ENCODE peak calls at places on chromosomes 4 and X, in eight cellular contexts. One of them, this sample, is unnamed.

GRCh38 chr4:19301527-19301926 is 950.2 kb upstream of the SLIT2 start:
- DNase-seq in uterus: no peak
- DNase-seq in activated B cell treated with CpG ODN at 0.5 μM for 24 hours: no peak
- DNase-seq in BJ: no peak
- DNase-seq in WTC11: no peak
- DNase-seq in heart left ventricle: no peak
- DNase-seq in osteoblast: no peak
- DNase-seq in cardiac muscle cell: no peak
- DNase-seq in this sample: no peak

GRCh38 chrX:23008431-23009099 is 8.8 kb downstream of the DDX53 start:
- DNase-seq in cardiac muscle cell: peak; percentile 58
- DNase-seq in WTC11: no peak
- DNase-seq in heart left ventricle: no peak
- DNase-seq in uterus: no peak
- DNase-seq in osteoblast: no peak
- DNase-seq in activated B cell treated with CpG ODN at 0.5 μM for 24 hours: no peak
- DNase-seq in BJ: no peak
- DNase-seq in this sample: no peak

GRCh38 chr4:113757486-113757885 is 4.1 kb downstream of the CAMK2D start:
- DNase-seq in cardiac muscle cell: no peak
- DNase-seq in heart left ventricle: no peak
- DNase-seq in activated B cell treated with CpG ODN at 0.5 μM for 24 hours: no peak
- DNase-seq in osteoblast: no peak
- DNase-seq in BJ: no peak
- DNase-seq in WTC11: no peak
- DNase-seq in uterus: no peak
- DNase-seq in this sample: no peak

GRCh38 chr4:126719803-126720202 is 913.0 kb upstream of the INTU start:
- DNase-seq in osteoblast: no peak
- DNase-seq in uterus: no peak
- DNase-seq in cardiac muscle cell: no peak
- DNase-seq in activated B cell treated with CpG ODN at 0.5 μM for 24 hours: no peak
- DNase-seq in WTC11: no peak
- DNase-seq in BJ: no peak
- DNase-seq in heart left ventricle: no peak
- DNase-seq in this sample: no peak

GRCh38 chr4:185847352-185848078 is 35.5 kb upstream of the SORBS2 start:
- DNase-seq in uterus: no peak
- DNase-seq in heart left ventricle: peak; percentile 68
- DNase-seq in cardiac muscle cell: peak; percentile 72
- DNase-seq in activated B cell treated with CpG ODN at 0.5 μM for 24 hours: no peak
- DNase-seq in BJ: peak; percentile 47
- DNase-seq in osteoblast: peak; percentile 47
- DNase-seq in WTC11: no peak
- DNase-seq in this sample: no peak

GRCh38 chr4:74969507-74970474 is 36.9 kb downstream of the PARM1 start:
- DNase-seq in uterus: peak; percentile 26
- DNase-seq in BJ: no peak
- DNase-seq in osteoblast: no peak
- DNase-seq in heart left ventricle: peak; percentile 61
- DNase-seq in WTC11: peak; percentile 35
- DNase-seq in activated B cell treated with CpG ODN at 0.5 μM for 24 hours: no peak
- DNase-seq in cardiac muscle cell: peak; percentile 90
- DNase-seq in this sample: peak; percentile 50

GRCh38 chr4:42786350-42787070 is 106.0 kb upstream of the GRXCR1 start:
- DNase-seq in activated B cell treated with CpG ODN at 0.5 μM for 24 hours: no peak
- DNase-seq in BJ: no peak
- DNase-seq in osteoblast: peak; percentile 9
- DNase-seq in WTC11: peak; percentile 57
- DNase-seq in uterus: no peak
- DNase-seq in cardiac muscle cell: peak; percentile 8
- DNase-seq in heart left ventricle: no peak
- DNase-seq in this sample: no peak

GRCh38 chrX:115047715-115048114 is 30.3 kb upstream of the IL13RA2 start:
- DNase-seq in heart left ventricle: no peak
- DNase-seq in cardiac muscle cell: no peak
- DNase-seq in WTC11: no peak
- DNase-seq in activated B cell treated with CpG ODN at 0.5 μM for 24 hours: no peak
- DNase-seq in BJ: no peak
- DNase-seq in osteoblast: no peak
- DNase-seq in uterus: no peak
- DNase-seq in this sample: no peak

GRCh38 chrX:72306085-72306801 is 529 bp upstream of the CITED1 start:
- DNase-seq in activated B cell treated with CpG ODN at 0.5 μM for 24 hours: peak; percentile 19
- DNase-seq in uterus: no peak
- DNase-seq in osteoblast: peak; percentile 78
- DNase-seq in BJ: no peak
- DNase-seq in cardiac muscle cell: peak; percentile 26
- DNase-seq in heart left ventricle: no peak
- DNase-seq in WTC11: peak; percentile 16
- DNase-seq in this sample: peak; percentile 26

GRCh38 chr4:25859429-25860148 is 3.2 kb downstream of the SEL1L3 start:
- DNase-seq in cardiac muscle cell: no peak
- DNase-seq in osteoblast: no peak
- DNase-seq in BJ: no peak
- DNase-seq in WTC11: no peak
- DNase-seq in uterus: no peak
- DNase-seq in heart left ventricle: no peak
- DNase-seq in activated B cell treated with CpG ODN at 0.5 μM for 24 hours: no peak
- DNase-seq in this sample: no peak

GRCh38 chrX:12378706-12379105 is 240.4 kb downstream of the FRMPD4 start:
- DNase-seq in activated B cell treated with CpG ODN at 0.5 μM for 24 hours: no peak
- DNase-seq in osteoblast: no peak
- DNase-seq in heart left ventricle: no peak
- DNase-seq in WTC11: no peak
- DNase-seq in cardiac muscle cell: no peak
- DNase-seq in uterus: no peak
- DNase-seq in BJ: no peak
- DNase-seq in this sample: no peak

GRCh38 chrX:12894074-12894691 is 12.2 kb upstream of the TLR8 start:
- DNase-seq in uterus: peak; percentile 16
- DNase-seq in BJ: no peak
- DNase-seq in osteoblast: no peak
- DNase-seq in WTC11: peak; percentile 28
- DNase-seq in cardiac muscle cell: peak; percentile 28
- DNase-seq in activated B cell treated with CpG ODN at 0.5 μM for 24 hours: peak; percentile 21
- DNase-seq in heart left ventricle: no peak
- DNase-seq in this sample: no peak

GRCh38 chrX:132853040-132853439 is 105.4 kb downstream of the HS6ST2 start:
- DNase-seq in cardiac muscle cell: no peak
- DNase-seq in activated B cell treated with CpG ODN at 0.5 μM for 24 hours: no peak
- DNase-seq in uterus: no peak
- DNase-seq in BJ: no peak
- DNase-seq in WTC11: no peak
- DNase-seq in osteoblast: no peak
- DNase-seq in heart left ventricle: no peak
- DNase-seq in this sample: no peak

GRCh38 chr4:121316091-121316490 is 64.7 kb downstream of the QRFPR start:
- DNase-seq in activated B cell treated with CpG ODN at 0.5 μM for 24 hours: no peak
- DNase-seq in uterus: no peak
- DNase-seq in WTC11: no peak
- DNase-seq in heart left ventricle: no peak
- DNase-seq in BJ: no peak
- DNase-seq in cardiac muscle cell: no peak
- DNase-seq in osteoblast: no peak
- DNase-seq in this sample: no peak

GRCh38 chr4:151887816-151888180 is 127.0 kb upstream of the GATB start:
- DNase-seq in osteoblast: no peak
- DNase-seq in WTC11: no peak
- DNase-seq in cardiac muscle cell: no peak
- DNase-seq in heart left ventricle: no peak
- DNase-seq in uterus: no peak
- DNase-seq in activated B cell treated with CpG ODN at 0.5 μM for 24 hours: no peak
- DNase-seq in BJ: no peak
- DNase-seq in this sample: no peak

GRCh38 chr4:53119685-53120084 is 246.2 kb downstream of the SCFD2 start:
- DNase-seq in cardiac muscle cell: peak; percentile 65
- DNase-seq in uterus: peak; percentile 39
- DNase-seq in BJ: no peak
- DNase-seq in activated B cell treated with CpG ODN at 0.5 μM for 24 hours: no peak
- DNase-seq in WTC11: peak; percentile 33
- DNase-seq in osteoblast: peak; percentile 44
- DNase-seq in heart left ventricle: no peak
- DNase-seq in this sample: peak; percentile 19

GRCh38 chr4:102730968-102731533 is 29.7 kb downstream of the MANBA start:
- DNase-seq in osteoblast: no peak
- DNase-seq in BJ: no peak
- DNase-seq in uterus: no peak
- DNase-seq in WTC11: peak; percentile 51
- DNase-seq in heart left ventricle: no peak
- DNase-seq in activated B cell treated with CpG ODN at 0.5 μM for 24 hours: no peak
- DNase-seq in cardiac muscle cell: no peak
- DNase-seq in this sample: no peak

GRCh38 chrX:137043736-137044135 is 9.9 kb upstream of the GPR101 start:
- DNase-seq in uterus: no peak
- DNase-seq in heart left ventricle: no peak
- DNase-seq in WTC11: no peak
- DNase-seq in osteoblast: no peak
- DNase-seq in cardiac muscle cell: no peak
- DNase-seq in activated B cell treated with CpG ODN at 0.5 μM for 24 hours: no peak
- DNase-seq in BJ: no peak
- DNase-seq in this sample: no peak

GRCh38 chr4:183971938-183972490 is 66.9 kb downstream of the STOX2 start:
- DNase-seq in BJ: no peak
- DNase-seq in activated B cell treated with CpG ODN at 0.5 μM for 24 hours: no peak
- DNase-seq in osteoblast: no peak
- DNase-seq in uterus: no peak
- DNase-seq in heart left ventricle: peak; percentile 57
- DNase-seq in WTC11: no peak
- DNase-seq in cardiac muscle cell: no peak
- DNase-seq in this sample: no peak

GRCh38 chr4:8215001-8215427 is 15.9 kb downstream of the SH3TC1 start:
- DNase-seq in osteoblast: peak; percentile 98
- DNase-seq in cardiac muscle cell: peak; percentile 46
- DNase-seq in uterus: peak; percentile 50
- DNase-seq in WTC11: no peak
- DNase-seq in activated B cell treated with CpG ODN at 0.5 μM for 24 hours: no peak
- DNase-seq in BJ: peak; percentile 48
- DNase-seq in heart left ventricle: no peak
- DNase-seq in this sample: peak; percentile 53

GRCh38 chrX:110665636-110666035 is 130.0 kb downstream of the CHRDL1 start:
- DNase-seq in activated B cell treated with CpG ODN at 0.5 μM for 24 hours: no peak
- DNase-seq in uterus: no peak
- DNase-seq in osteoblast: no peak
- DNase-seq in WTC11: peak; percentile 51
- DNase-seq in cardiac muscle cell: peak; percentile 68
- DNase-seq in BJ: no peak
- DNase-seq in heart left ventricle: peak; percentile 5
- DNase-seq in this sample: peak; percentile 43
- TF ChIP-seq CTCF in activated B cell treated with CpG ODN at 0.5 μM for 24 hours: no peak
- TF ChIP-seq CTCF in uterus: no peak
- TF ChIP-seq CTCF in osteoblast: peak; percentile 64
- TF ChIP-seq CTCF in WTC11: no peak
- TF ChIP-seq CTCF in cardiac muscle cell: peak; percentile 50
- TF ChIP-seq CTCF in BJ: peak; percentile 67
- TF ChIP-seq CTCF in heart left ventricle: peak; percentile 21
- TF ChIP-seq CTCF in this sample: peak; percentile 28

DNA sequence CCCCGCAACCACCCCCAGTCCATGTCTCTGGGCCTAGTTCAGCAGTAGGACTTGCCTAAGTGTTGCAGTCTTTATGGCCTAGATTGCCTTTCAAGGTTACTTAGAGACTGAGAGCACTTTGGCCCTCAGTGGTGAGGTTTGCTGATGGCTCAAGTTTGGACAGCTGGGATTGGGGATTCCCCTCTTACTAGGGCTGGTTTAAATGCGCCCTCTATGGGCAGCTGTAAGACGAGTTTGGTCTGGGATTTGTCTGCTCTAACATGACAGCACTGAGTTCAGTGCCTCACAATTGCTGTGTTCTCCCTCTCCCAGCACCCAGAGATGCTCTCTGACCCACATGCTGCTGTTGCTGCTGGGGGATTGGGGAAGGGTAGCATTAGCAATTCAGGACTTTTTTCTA is 23.1 kb downstream of the DACH2 start:
- DNase-seq in osteoblast: no peak
- DNase-seq in uterus: no peak
- DNase-seq in heart left ventricle: no peak
- DNase-seq in activated B cell treated with CpG ODN at 0.5 μM for 24 hours: no peak
- DNase-seq in cardiac muscle cell: peak; percentile 52
- DNase-seq in BJ: no peak
- DNase-seq in WTC11: peak; percentile 16
- DNase-seq in this sample: peak; percentile 22
- TF ChIP-seq CTCF in osteoblast: peak; percentile 38
- TF ChIP-seq CTCF in uterus: no peak
- TF ChIP-seq CTCF in heart left ventricle: no peak
- TF ChIP-seq CTCF in activated B cell treated with CpG ODN at 0.5 μM for 24 hours: no peak
- TF ChIP-seq CTCF in cardiac muscle cell: no peak
- TF ChIP-seq CTCF in BJ: peak; percentile 26
- TF ChIP-seq CTCF in WTC11: no peak
- TF ChIP-seq CTCF in this sample: no peak

GRCh38 chrX:138349351-138349750 is 362.2 kb downstream of the FGF13 start:
- DNase-seq in activated B cell treated with CpG ODN at 0.5 μM for 24 hours: no peak
- DNase-seq in cardiac muscle cell: no peak
- DNase-seq in BJ: no peak
- DNase-seq in WTC11: no peak
- DNase-seq in osteoblast: no peak
- DNase-seq in heart left ventricle: no peak
- DNase-seq in uterus: no peak
- DNase-seq in this sample: no peak
- TF ChIP-seq CTCF in activated B cell treated with CpG ODN at 0.5 μM for 24 hours: no peak
- TF ChIP-seq CTCF in cardiac muscle cell: no peak
- TF ChIP-seq CTCF in BJ: no peak
- TF ChIP-seq CTCF in WTC11: no peak
- TF ChIP-seq CTCF in osteoblast: no peak
- TF ChIP-seq CTCF in heart left ventricle: no peak
- TF ChIP-seq CTCF in uterus: no peak
- TF ChIP-seq CTCF in this sample: no peak

DNA sequence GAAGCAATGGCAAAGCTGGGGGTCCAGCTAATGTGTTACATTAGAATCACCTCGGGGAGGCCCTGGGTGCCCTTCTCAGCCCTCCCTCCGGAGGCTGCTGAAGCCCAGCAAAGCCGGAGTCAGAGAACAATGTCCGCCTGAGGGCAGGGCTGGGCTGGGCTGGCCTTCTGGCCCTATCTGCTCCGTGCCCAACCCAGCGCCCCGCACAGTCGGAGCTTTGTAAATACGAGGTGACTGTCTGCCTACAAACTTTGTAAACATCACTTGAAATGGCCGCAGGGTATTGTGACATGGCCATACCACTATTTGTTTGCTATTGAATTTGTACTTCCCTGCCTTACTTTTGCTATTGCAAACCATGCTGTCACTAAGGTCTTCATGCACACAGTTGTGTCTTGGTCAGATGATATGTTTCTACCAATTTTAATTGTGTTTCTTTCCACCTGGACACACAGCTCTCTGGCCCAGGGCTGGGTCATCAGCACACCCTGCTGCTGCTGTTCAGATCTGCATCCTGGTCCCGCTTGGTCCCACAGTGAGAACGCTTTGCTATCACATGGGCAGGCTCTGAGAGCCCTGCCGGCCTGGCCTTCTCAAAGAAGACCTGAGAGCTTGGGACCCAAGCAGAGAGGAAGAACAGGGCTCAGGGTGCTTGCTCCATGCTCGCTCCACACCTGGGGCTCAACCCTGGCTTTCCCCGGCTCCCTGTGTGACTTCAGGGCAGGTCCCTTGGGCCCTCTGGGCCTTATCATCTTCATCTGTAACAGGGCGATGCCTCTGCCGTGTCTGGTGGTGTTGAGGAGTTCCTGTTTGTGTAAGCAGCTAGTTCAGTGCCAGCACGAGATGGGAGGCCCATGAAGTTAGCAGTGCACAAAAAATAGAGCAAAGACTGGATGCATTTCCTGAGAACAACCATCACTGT is 2.2 kb downstream of the S100P start:
- DNase-seq in heart left ventricle: no peak
- DNase-seq in osteoblast: peak; percentile 27
- DNase-seq in cardiac muscle cell: no peak
- DNase-seq in BJ: no peak
- DNase-seq in WTC11: no peak
- DNase-seq in activated B cell treated with CpG ODN at 0.5 μM for 24 hours: no peak
- DNase-seq in uterus: no peak
- DNase-seq in this sample: peak; percentile 24
- TF ChIP-seq CTCF in heart left ventricle: no peak
- TF ChIP-seq CTCF in osteoblast: no peak
- TF ChIP-seq CTCF in cardiac muscle cell: no peak
- TF ChIP-seq CTCF in BJ: no peak
- TF ChIP-seq CTCF in WTC11: no peak
- TF ChIP-seq CTCF in activated B cell treated with CpG ODN at 0.5 μM for 24 hours: no peak
- TF ChIP-seq CTCF in uterus: no peak
- TF ChIP-seq CTCF in this sample: no peak

This sample was measured in body of pancreas.